ENCODE peak calls at places on chromosomes 6 and 20, in ten cellular contexts. One of them, this sample, is unnamed.

GRCh38 chr6:168195712-168196111 is 116.7 kb upstream of the FRMD1 start:
- DNase-seq in brain microvascular endothelial cell: no peak
- DNase-seq in activated gamma-delta T cell treated with Interleukin-2 at 50 U/mL for 16 hours: no peak
- DNase-seq in NCI-H774: no peak
- DNase-seq in stimulated activated CD4-positive, alpha-beta T cell treated with anti-CD3 and anti-CD28 coated beads, Interleukin-4, amount 100 ng/mL, for 48 hours: no peak
- DNase-seq in pancreas: no peak
- DNase-seq in mucosa of descending colon: no peak
- DNase-seq in cardiac fibroblast: no peak
- DNase-seq in mesothelial cell of epicardium: no peak
- DNase-seq in CD4-positive, CD25-positive, alpha-beta regulatory T cell: no peak
- DNase-seq in this sample: no peak

GRCh38 chr20:42063176-42063575 is 445.0 kb upstream of the CHD6 start:
- DNase-seq in NCI-H774: no peak
- DNase-seq in pancreas: no peak
- DNase-seq in cardiac fibroblast: no peak
- DNase-seq in activated gamma-delta T cell treated with Interleukin-2 at 50 U/mL for 16 hours: no peak
- DNase-seq in mucosa of descending colon: no peak
- DNase-seq in mesothelial cell of epicardium: no peak
- DNase-seq in stimulated activated CD4-positive, alpha-beta T cell treated with anti-CD3 and anti-CD28 coated beads, Interleukin-4, amount 100 ng/mL, for 48 hours: no peak
- DNase-seq in brain microvascular endothelial cell: no peak
- DNase-seq in CD4-positive, CD25-positive, alpha-beta regulatory T cell: no peak
- DNase-seq in this sample: no peak

GRCh38 chr6:61809004-61809595 is 476.9 kb downstream of the KHDRBS2 start:
- DNase-seq in pancreas: no peak
- DNase-seq in brain microvascular endothelial cell: peak; percentile 1
- DNase-seq in stimulated activated CD4-positive, alpha-beta T cell treated with anti-CD3 and anti-CD28 coated beads, Interleukin-4, amount 100 ng/mL, for 48 hours: no peak
- DNase-seq in activated gamma-delta T cell treated with Interleukin-2 at 50 U/mL for 16 hours: no peak
- DNase-seq in mucosa of descending colon: peak; percentile 17
- DNase-seq in CD4-positive, CD25-positive, alpha-beta regulatory T cell: no peak
- DNase-seq in cardiac fibroblast: peak; percentile 19
- DNase-seq in mesothelial cell of epicardium: no peak
- DNase-seq in NCI-H774: no peak
- DNase-seq in this sample: peak; percentile 28

GRCh38 chr6:45590751-45591184 is 213.0 kb upstream of the SUPT3H start:
- DNase-seq in brain microvascular endothelial cell: no peak
- DNase-seq in stimulated activated CD4-positive, alpha-beta T cell treated with anti-CD3 and anti-CD28 coated beads, Interleukin-4, amount 100 ng/mL, for 48 hours: no peak
- DNase-seq in pancreas: no peak
- DNase-seq in activated gamma-delta T cell treated with Interleukin-2 at 50 U/mL for 16 hours: no peak
- DNase-seq in NCI-H774: no peak
- DNase-seq in CD4-positive, CD25-positive, alpha-beta regulatory T cell: no peak
- DNase-seq in mesothelial cell of epicardium: peak; percentile 72
- DNase-seq in cardiac fibroblast: no peak
- DNase-seq in mucosa of descending colon: no peak
- DNase-seq in this sample: no peak

GRCh38 chr6:150241751-150242150 is 98.9 kb downstream of the PPP1R14C start:
- DNase-seq in stimulated activated CD4-positive, alpha-beta T cell treated with anti-CD3 and anti-CD28 coated beads, Interleukin-4, amount 100 ng/mL, for 48 hours: peak; percentile 74
- DNase-seq in mesothelial cell of epicardium: no peak
- DNase-seq in brain microvascular endothelial cell: no peak
- DNase-seq in CD4-positive, CD25-positive, alpha-beta regulatory T cell: no peak
- DNase-seq in activated gamma-delta T cell treated with Interleukin-2 at 50 U/mL for 16 hours: no peak
- DNase-seq in pancreas: no peak
- DNase-seq in NCI-H774: no peak
- DNase-seq in mucosa of descending colon: no peak
- DNase-seq in cardiac fibroblast: no peak
- DNase-seq in this sample: no peak

GRCh38 chr6:37222125-37222967 is 35.2 kb upstream of the TBC1D22B start:
- DNase-seq in brain microvascular endothelial cell: peak; percentile 86
- DNase-seq in NCI-H774: peak; percentile 97
- DNase-seq in activated gamma-delta T cell treated with Interleukin-2 at 50 U/mL for 16 hours: peak; percentile 55
- DNase-seq in mesothelial cell of epicardium: peak; percentile 79
- DNase-seq in stimulated activated CD4-positive, alpha-beta T cell treated with anti-CD3 and anti-CD28 coated beads, Interleukin-4, amount 100 ng/mL, for 48 hours: peak; percentile 70
- DNase-seq in cardiac fibroblast: peak; percentile 85
- DNase-seq in mucosa of descending colon: peak; percentile 77
- DNase-seq in pancreas: peak; percentile 93
- DNase-seq in CD4-positive, CD25-positive, alpha-beta regulatory T cell: peak; percentile 59
- DNase-seq in this sample: peak; percentile 93

GRCh38 chr6:133446789-133447188 is 205.6 kb downstream of the EYA4 start:
- DNase-seq in pancreas: no peak
- DNase-seq in brain microvascular endothelial cell: no peak
- DNase-seq in CD4-positive, CD25-positive, alpha-beta regulatory T cell: no peak
- DNase-seq in cardiac fibroblast: no peak
- DNase-seq in stimulated activated CD4-positive, alpha-beta T cell treated with anti-CD3 and anti-CD28 coated beads, Interleukin-4, amount 100 ng/mL, for 48 hours: no peak
- DNase-seq in activated gamma-delta T cell treated with Interleukin-2 at 50 U/mL for 16 hours: no peak
- DNase-seq in mucosa of descending colon: no peak
- DNase-seq in NCI-H774: no peak
- DNase-seq in mesothelial cell of epicardium: no peak
- DNase-seq in this sample: no peak

GRCh38 chr6:159212026-159212425 is 42.8 kb downstream of the FNDC1 start:
- DNase-seq in stimulated activated CD4-positive, alpha-beta T cell treated with anti-CD3 and anti-CD28 coated beads, Interleukin-4, amount 100 ng/mL, for 48 hours: no peak
- DNase-seq in NCI-H774: no peak
- DNase-seq in CD4-positive, CD25-positive, alpha-beta regulatory T cell: no peak
- DNase-seq in mesothelial cell of epicardium: no peak
- DNase-seq in mucosa of descending colon: no peak
- DNase-seq in cardiac fibroblast: no peak
- DNase-seq in activated gamma-delta T cell treated with Interleukin-2 at 50 U/mL for 16 hours: no peak
- DNase-seq in pancreas: no peak
- DNase-seq in brain microvascular endothelial cell: no peak
- DNase-seq in this sample: no peak

GRCh38 chr6:55528624-55529023 is 50.4 kb downstream of the HMGCLL1 start:
- DNase-seq in brain microvascular endothelial cell: peak; percentile 35
- DNase-seq in activated gamma-delta T cell treated with Interleukin-2 at 50 U/mL for 16 hours: no peak
- DNase-seq in CD4-positive, CD25-positive, alpha-beta regulatory T cell: no peak
- DNase-seq in cardiac fibroblast: peak; percentile 53
- DNase-seq in NCI-H774: no peak
- DNase-seq in pancreas: peak; percentile 3
- DNase-seq in mucosa of descending colon: peak; percentile 41
- DNase-seq in mesothelial cell of epicardium: no peak
- DNase-seq in stimulated activated CD4-positive, alpha-beta T cell treated with anti-CD3 and anti-CD28 coated beads, Interleukin-4, amount 100 ng/mL, for 48 hours: no peak
- DNase-seq in this sample: no peak

GRCh38 chr20:50844430-50845100 is 49.7 kb downstream of the BCAS4 start:
- DNase-seq in cardiac fibroblast: peak; percentile 93
- DNase-seq in mucosa of descending colon: no peak
- DNase-seq in mesothelial cell of epicardium: no peak
- DNase-seq in pancreas: no peak
- DNase-seq in activated gamma-delta T cell treated with Interleukin-2 at 50 U/mL for 16 hours: peak; percentile 52
- DNase-seq in brain microvascular endothelial cell: peak; percentile 84
- DNase-seq in CD4-positive, CD25-positive, alpha-beta regulatory T cell: no peak
- DNase-seq in stimulated activated CD4-positive, alpha-beta T cell treated with anti-CD3 and anti-CD28 coated beads, Interleukin-4, amount 100 ng/mL, for 48 hours: peak; percentile 29
- DNase-seq in NCI-H774: no peak
- DNase-seq in this sample: peak; percentile 35

GRCh38 chr6:2111162-2111677 is 134.2 kb downstream of the GMDS start:
- DNase-seq in NCI-H774: no peak
- DNase-seq in stimulated activated CD4-positive, alpha-beta T cell treated with anti-CD3 and anti-CD28 coated beads, Interleukin-4, amount 100 ng/mL, for 48 hours: no peak
- DNase-seq in activated gamma-delta T cell treated with Interleukin-2 at 50 U/mL for 16 hours: no peak
- DNase-seq in CD4-positive, CD25-positive, alpha-beta regulatory T cell: no peak
- DNase-seq in mucosa of descending colon: no peak
- DNase-seq in cardiac fibroblast: peak; percentile 92
- DNase-seq in pancreas: no peak
- DNase-seq in brain microvascular endothelial cell: peak; percentile 63
- DNase-seq in mesothelial cell of epicardium: no peak
- DNase-seq in this sample: peak; percentile 13

GRCh38 chr6:46175976-46176375 is 5.2 kb upstream of the ENPP5 start:
- DNase-seq in brain microvascular endothelial cell: no peak
- DNase-seq in cardiac fibroblast: no peak
- DNase-seq in mucosa of descending colon: no peak
- DNase-seq in pancreas: no peak
- DNase-seq in CD4-positive, CD25-positive, alpha-beta regulatory T cell: no peak
- DNase-seq in mesothelial cell of epicardium: no peak
- DNase-seq in stimulated activated CD4-positive, alpha-beta T cell treated with anti-CD3 and anti-CD28 coated beads, Interleukin-4, amount 100 ng/mL, for 48 hours: no peak
- DNase-seq in activated gamma-delta T cell treated with Interleukin-2 at 50 U/mL for 16 hours: no peak
- DNase-seq in NCI-H774: no peak
- DNase-seq in this sample: no peak

GRCh38 chr6:3157151-3157933 is at the start of gene TUBB2A:
- DNase-seq in brain microvascular endothelial cell: peak; percentile 59
- DNase-seq in mesothelial cell of epicardium: peak; percentile 87
- DNase-seq in NCI-H774: peak; percentile 74
- DNase-seq in pancreas: peak; percentile 81
- DNase-seq in mucosa of descending colon: peak; percentile 87
- DNase-seq in stimulated activated CD4-positive, alpha-beta T cell treated with anti-CD3 and anti-CD28 coated beads, Interleukin-4, amount 100 ng/mL, for 48 hours: peak; percentile 69
- DNase-seq in CD4-positive, CD25-positive, alpha-beta regulatory T cell: peak; percentile 91
- DNase-seq in cardiac fibroblast: peak; percentile 77
- DNase-seq in activated gamma-delta T cell treated with Interleukin-2 at 50 U/mL for 16 hours: peak; percentile 86
- DNase-seq in this sample: peak; percentile 51

GRCh38 chr20:60046011-60046413 is 87.8 kb downstream of the CDH26 start:
- DNase-seq in NCI-H774: no peak
- DNase-seq in mesothelial cell of epicardium: no peak
- DNase-seq in brain microvascular endothelial cell: no peak
- DNase-seq in activated gamma-delta T cell treated with Interleukin-2 at 50 U/mL for 16 hours: no peak
- DNase-seq in cardiac fibroblast: no peak
- DNase-seq in mucosa of descending colon: no peak
- DNase-seq in CD4-positive, CD25-positive, alpha-beta regulatory T cell: no peak
- DNase-seq in stimulated activated CD4-positive, alpha-beta T cell treated with anti-CD3 and anti-CD28 coated beads, Interleukin-4, amount 100 ng/mL, for 48 hours: no peak
- DNase-seq in pancreas: no peak
- DNase-seq in this sample: no peak

GRCh38 chr6:22765015-22765414 is 195.6 kb downstream of the HDGFL1 start:
- DNase-seq in activated gamma-delta T cell treated with Interleukin-2 at 50 U/mL for 16 hours: no peak
- DNase-seq in NCI-H774: no peak
- DNase-seq in mesothelial cell of epicardium: no peak
- DNase-seq in stimulated activated CD4-positive, alpha-beta T cell treated with anti-CD3 and anti-CD28 coated beads, Interleukin-4, amount 100 ng/mL, for 48 hours: no peak
- DNase-seq in pancreas: no peak
- DNase-seq in brain microvascular endothelial cell: no peak
- DNase-seq in cardiac fibroblast: peak; percentile 64
- DNase-seq in CD4-positive, CD25-positive, alpha-beta regulatory T cell: no peak
- DNase-seq in mucosa of descending colon: no peak
- DNase-seq in this sample: peak; percentile 56

GRCh38 chr6:133856911-133857310 is 32.0 kb upstream of the TCF21 start:
- DNase-seq in mucosa of descending colon: no peak
- DNase-seq in CD4-positive, CD25-positive, alpha-beta regulatory T cell: no peak
- DNase-seq in pancreas: no peak
- DNase-seq in cardiac fibroblast: no peak
- DNase-seq in activated gamma-delta T cell treated with Interleukin-2 at 50 U/mL for 16 hours: no peak
- DNase-seq in brain microvascular endothelial cell: no peak
- DNase-seq in NCI-H774: no peak
- DNase-seq in stimulated activated CD4-positive, alpha-beta T cell treated with anti-CD3 and anti-CD28 coated beads, Interleukin-4, amount 100 ng/mL, for 48 hours: no peak
- DNase-seq in mesothelial cell of epicardium: no peak
- DNase-seq in this sample: no peak

GRCh38 chr6:40960784-40961430 is 78.1 kb downstream of the UNC5CL start:
- DNase-seq in NCI-H774: peak; percentile 26
- DNase-seq in activated gamma-delta T cell treated with Interleukin-2 at 50 U/mL for 16 hours: no peak
- DNase-seq in stimulated activated CD4-positive, alpha-beta T cell treated with anti-CD3 and anti-CD28 coated beads, Interleukin-4, amount 100 ng/mL, for 48 hours: no peak
- DNase-seq in mesothelial cell of epicardium: no peak
- DNase-seq in pancreas: no peak
- DNase-seq in brain microvascular endothelial cell: no peak
- DNase-seq in CD4-positive, CD25-positive, alpha-beta regulatory T cell: no peak
- DNase-seq in mucosa of descending colon: no peak
- DNase-seq in cardiac fibroblast: peak; percentile 7
- DNase-seq in this sample: no peak

GRCh38 chr6:12939314-12939713 is 222.7 kb downstream of the PHACTR1 start:
- DNase-seq in stimulated activated CD4-positive, alpha-beta T cell treated with anti-CD3 and anti-CD28 coated beads, Interleukin-4, amount 100 ng/mL, for 48 hours: no peak
- DNase-seq in NCI-H774: no peak
- DNase-seq in mesothelial cell of epicardium: no peak
- DNase-seq in cardiac fibroblast: peak; percentile 16
- DNase-seq in pancreas: no peak
- DNase-seq in CD4-positive, CD25-positive, alpha-beta regulatory T cell: no peak
- DNase-seq in mucosa of descending colon: no peak
- DNase-seq in activated gamma-delta T cell treated with Interleukin-2 at 50 U/mL for 16 hours: no peak
- DNase-seq in brain microvascular endothelial cell: no peak
- DNase-seq in this sample: no peak

GRCh38 chr20:62651285-62652021 is 9.2 kb downstream of the SLCO4A1 start:
- DNase-seq in mucosa of descending colon: peak; percentile 84
- DNase-seq in mesothelial cell of epicardium: peak; percentile 81
- DNase-seq in activated gamma-delta T cell treated with Interleukin-2 at 50 U/mL for 16 hours: peak; percentile 86
- DNase-seq in cardiac fibroblast: no peak
- DNase-seq in brain microvascular endothelial cell: peak; percentile 55
- DNase-seq in stimulated activated CD4-positive, alpha-beta T cell treated with anti-CD3 and anti-CD28 coated beads, Interleukin-4, amount 100 ng/mL, for 48 hours: peak; percentile 61
- DNase-seq in NCI-H774: no peak
- DNase-seq in pancreas: peak; percentile 31
- DNase-seq in CD4-positive, CD25-positive, alpha-beta regulatory T cell: peak; percentile 88
- DNase-seq in this sample: no peak

GRCh38 chr6:25889877-25890853 is 16.1 kb upstream of the SLC17A3 start:
- DNase-seq in mucosa of descending colon: peak; percentile 66
- DNase-seq in cardiac fibroblast: peak; percentile 67
- DNase-seq in CD4-positive, CD25-positive, alpha-beta regulatory T cell: no peak
- DNase-seq in pancreas: no peak
- DNase-seq in stimulated activated CD4-positive, alpha-beta T cell treated with anti-CD3 and anti-CD28 coated beads, Interleukin-4, amount 100 ng/mL, for 48 hours: no peak
- DNase-seq in brain microvascular endothelial cell: peak; percentile 32
- DNase-seq in activated gamma-delta T cell treated with Interleukin-2 at 50 U/mL for 16 hours: no peak
- DNase-seq in NCI-H774: peak; percentile 23
- DNase-seq in mesothelial cell of epicardium: peak; percentile 40
- DNase-seq in this sample: peak; percentile 38

GRCh38 chr6:63640062-63640461 is 4.5 kb downstream of the PHF3 start:
- DNase-seq in cardiac fibroblast: peak; percentile 82
- DNase-seq in brain microvascular endothelial cell: peak; percentile 42
- DNase-seq in activated gamma-delta T cell treated with Interleukin-2 at 50 U/mL for 16 hours: no peak
- DNase-seq in mesothelial cell of epicardium: no peak
- DNase-seq in pancreas: no peak
- DNase-seq in NCI-H774: no peak
- DNase-seq in mucosa of descending colon: no peak
- DNase-seq in CD4-positive, CD25-positive, alpha-beta regulatory T cell: no peak
- DNase-seq in stimulated activated CD4-positive, alpha-beta T cell treated with anti-CD3 and anti-CD28 coated beads, Interleukin-4, amount 100 ng/mL, for 48 hours: no peak
- DNase-seq in this sample: peak; percentile 7